ENCODE peak calls at places on chromosomes 4 and X, in seven cellular contexts. M is cardiac muscle cell, N is omental fat pad, V is fibroblast of mammary gland, U is lower leg skin, W is A673, S is GM12864. D is an unnamed sample.

GRCh38 chr4:185560316-185560715 is 25.0 kb upstream of the PDLIM3 start:
- DNase-seq in M (no peak), N (no peak), V (no peak), U (peak; percentile 36), W (no peak), S (no peak), D (no peak)

GRCh38 chr4:73347497-73347896 is 56.6 kb upstream of the ALB start:
- DNase-seq in M (no peak), N (no peak), V (no peak), U (no peak), W (no peak), S (no peak), D (no peak)

GRCh38 chr4:107683873-107684272 is 36.2 kb downstream of the PAPSS1 start:
- DNase-seq in M (no peak), N (no peak), V (no peak), U (no peak), W (no peak), S (no peak), D (no peak)

GRCh38 chr4:142121951-142122350 is 485.6 kb downstream of the IL15 start:
- DNase-seq in M (peak; percentile 31), N (no peak), V (no peak), U (no peak), W (peak; percentile 77), S (no peak), D (no peak)

GRCh38 chr4:41751325-41752061 is 3.0 kb upstream of the PHOX2B start:
- DNase-seq in M (no peak), N (no peak), V (no peak), U (no peak), W (no peak), S (no peak), D (no peak)

GRCh38 chr4:10161146-10161545 is 44.5 kb upstream of the WDR1 start:
- DNase-seq in M (peak; percentile 38), N (no peak), V (no peak), U (no peak), W (no peak), S (no peak), D (no peak)

GRCh38 chrX:151175283-151176062 is 911 bp upstream of the GPR50 start:
- DNase-seq in M (no peak), N (no peak), V (no peak), U (no peak), W (no peak), S (no peak), D (no peak)

GRCh38 chr4:6126971-6127745 is 73.2 kb downstream of the JAKMIP1 start:
- DNase-seq in M (no peak), N (no peak), V (no peak), U (no peak), W (no peak), S (no peak), D (no peak)

GRCh38 chrX:138964501-138964900 is 253.0 kb upstream of the FGF13 start:
- DNase-seq in M (no peak), N (no peak), V (no peak), U (no peak), W (no peak), S (no peak), D (no peak)

GRCh38 chr4:8821151-8821950 is 50.3 kb downstream of the HMX1 start:
- DNase-seq in M (no peak), N (peak; percentile 6), V (no peak), U (peak; percentile 79), W (no peak), S (no peak), D (no peak)

GRCh38 chr4:36054750-36055467 is 189.4 kb downstream of the ARAP2 start:
- DNase-seq in M (no peak), N (no peak), V (no peak), U (no peak), W (no peak), S (no peak), D (no peak)

GRCh38 chr4:136320471-136320813 is 1211.9 kb downstream of the PCDH18 start:
- DNase-seq in M (no peak), N (no peak), V (no peak), U (no peak), W (no peak), S (no peak), D (no peak)

GRCh38 chr4:164467493-164467892 is 286.4 kb upstream of the SMIM31 start:
- DNase-seq in M (no peak), N (no peak), V (no peak), U (no peak), W (no peak), S (no peak), D (no peak)

GRCh38 chrX:23776363-23776762 is 6.6 kb upstream of the SAT1 start:
- DNase-seq in M (no peak), N (no peak), V (no peak), U (no peak), W (no peak), S (no peak), D (no peak)

GRCh38 chr4:92514632-92515031 is 210.9 kb downstream of the GRID2 start:
- DNase-seq in M (no peak), N (no peak), V (no peak), U (no peak), W (no peak), S (no peak), D (no peak)

GRCh38 chr4:66923081-66923865 is 622.0 kb downstream of the CENPC start:
- DNase-seq in M (no peak), N (no peak), V (no peak), U (no peak), W (no peak), S (no peak), D (no peak)

GRCh38 chr4:15131551-15131950 is 129.3 kb downstream of the CPEB2 start:
- DNase-seq in M (no peak), N (no peak), V (no peak), U (no peak), W (no peak), S (no peak), D (no peak)

GRCh38 chrX:41677661-41678060 is 11.1 kb upstream of the GPR34 start:
- DNase-seq in M (peak; percentile 27), N (no peak), V (no peak), U (no peak), W (no peak), S (no peak), D (no peak)

GRCh38 chr4:24364852-24365251 is 219.5 kb downstream of the DHX15 start:
- DNase-seq in M (no peak), N (no peak), V (no peak), U (no peak), W (no peak), S (no peak), D (no peak)

GRCh38 chr4:158051401-158052235 is 121.2 kb downstream of the GASK1B start:
- DNase-seq in M (peak; percentile 98), N (no peak), V (peak; percentile 97), U (no peak), W (no peak), S (no peak), D (no peak)

GRCh38 chr4:140150636-140150885 is 3.4 kb downstream of the MAML3 start:
- DNase-seq in M (no peak), N (peak; percentile 51), V (no peak), U (peak; percentile 96), W (no peak), S (no peak), D (no peak)

GRCh38 chr4:6905501-6905900 is 4.1 kb upstream of the TBC1D14 start:
- DNase-seq in M (no peak), N (no peak), V (no peak), U (peak; percentile 57), W (no peak), S (no peak), D (no peak)

DNA sequence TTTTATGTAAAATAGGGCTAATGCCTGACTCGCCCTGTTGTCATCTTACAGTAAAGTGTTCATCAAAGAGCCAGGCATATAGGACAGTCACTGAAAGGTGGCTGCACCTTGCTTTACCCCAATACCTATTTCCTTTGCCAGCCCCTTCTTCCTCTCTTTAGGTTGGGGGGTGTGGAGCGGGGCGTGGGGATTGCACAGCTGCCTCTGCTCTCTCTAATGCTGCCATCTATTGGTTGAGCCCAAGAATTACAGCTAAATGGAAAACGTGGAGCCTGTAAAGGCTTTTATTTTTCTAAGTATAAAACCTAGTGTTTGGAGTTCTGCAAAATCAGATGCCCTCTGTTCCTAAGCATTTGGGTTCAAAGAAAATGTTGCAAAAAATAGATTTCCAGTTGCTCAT is 47.7 kb downstream of the ATG4A start:
- DNase-seq in M (no peak), N (no peak), V (peak; percentile 12), U (no peak), W (peak; percentile 12), S (no peak), D (no peak)
- TF ChIP-seq CTCF in M (peak; percentile 60), N (no peak), V (peak; percentile 55), U (no peak), W (peak; percentile 66), S (peak; percentile 50), D (no peak)

DNA sequence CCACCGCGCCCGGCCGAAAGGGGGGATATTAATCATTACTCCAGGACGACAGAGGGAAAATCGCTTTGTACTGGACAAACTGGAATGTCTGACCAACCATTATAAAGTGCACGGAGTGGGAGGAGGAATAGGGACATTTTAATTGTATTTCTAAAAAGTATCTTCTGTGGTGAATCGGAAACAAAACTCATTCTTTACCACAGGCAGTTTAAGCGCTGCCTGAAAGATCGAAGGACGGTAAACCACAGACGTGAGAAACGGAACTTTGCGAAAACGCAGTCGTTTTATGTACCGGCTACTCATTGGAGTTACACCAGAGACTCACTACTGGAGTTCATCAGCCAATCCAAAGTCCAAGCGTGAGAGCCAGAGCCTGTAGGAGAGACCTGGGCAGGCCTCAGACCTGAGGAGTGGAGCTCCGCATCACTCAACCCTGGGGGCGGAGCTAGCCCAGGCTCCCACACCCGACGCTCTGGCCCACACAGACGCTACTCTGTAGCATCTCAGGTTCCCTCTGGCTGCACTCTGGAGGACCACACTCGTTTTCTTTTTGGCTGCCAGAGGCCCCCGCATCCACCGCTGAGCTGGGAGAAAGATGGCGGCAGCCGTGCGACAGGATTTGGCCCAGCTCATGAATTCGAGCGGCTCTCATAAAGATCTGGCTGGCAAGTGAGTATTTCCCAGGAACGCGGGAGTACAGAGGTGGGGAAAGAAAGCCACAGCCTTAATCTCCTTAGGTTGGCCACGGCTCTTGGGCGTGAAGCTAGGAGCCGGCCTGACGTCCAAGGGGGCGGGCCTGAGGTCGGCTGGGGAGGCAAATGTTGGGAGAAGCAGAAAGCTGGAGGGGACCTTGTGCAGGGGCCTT is at the start of gene COPS4:
- DNase-seq in M (peak; percentile 100), N (peak; percentile 73), V (peak; percentile 100), U (peak; percentile 98), W (peak; percentile 98), S (peak; percentile 100), D (peak; percentile 96)
- TF ChIP-seq CTCF in M (peak; percentile 47), N (no peak), V (peak; percentile 45), U (no peak), W (no peak), S (no peak), D (no peak)

DNA sequence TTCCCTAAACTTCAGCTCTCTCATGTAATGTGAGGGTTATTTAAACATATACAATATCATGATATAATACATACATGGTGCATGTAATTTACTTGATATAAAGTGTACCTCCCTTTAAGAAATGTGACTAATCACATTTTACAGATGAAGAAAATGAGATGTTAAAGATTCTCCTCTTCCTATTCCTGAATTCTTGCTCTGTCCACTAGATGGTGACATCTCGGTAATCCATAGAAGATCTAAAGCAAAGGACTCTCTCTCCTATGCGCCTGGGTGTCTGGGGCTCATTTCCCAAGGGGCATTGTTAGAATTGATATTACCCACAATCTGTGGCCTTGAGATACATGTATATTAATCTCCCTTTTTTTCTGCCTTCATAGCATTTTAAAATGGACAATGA is 804.9 kb downstream of the RAB28 start:
- DNase-seq in M (peak; percentile 2), N (no peak), V (peak; percentile 3), U (no peak), W (peak; percentile 36), S (no peak), D (peak; percentile 2)
- TF ChIP-seq CTCF in M (peak; percentile 28), N (no peak), V (peak; percentile 27), U (no peak), W (peak; percentile 54), S (peak; percentile 17), D (no peak)

GRCh38 chr4:113064244-113064643 is 14.8 kb downstream of the ANK2 start:
- DNase-seq in M (no peak), N (no peak), V (no peak), U (no peak), W (no peak), S (no peak), D (no peak)
- TF ChIP-seq CTCF in M (no peak), N (no peak), V (no peak), U (no peak), W (no peak), S (no peak), D (no peak)

D was measured in GM10248.